ENCODE peak calls at places on chromosomes 1 and 21, in eight cellular contexts. One of them, this sample, is unnamed.

GRCh38 chr1:246246430-246246829 is 260.6 kb downstream of the SMYD3 start:
- DNase-seq in GM20000: no peak
- DNase-seq in prostate gland: no peak
- DNase-seq in mesothelial cell of epicardium: no peak
- DNase-seq in HFFc6: no peak
- DNase-seq in suprapubic skin: no peak
- DNase-seq in CD4-positive, alpha-beta T cell: no peak
- DNase-seq in fibroblast of mammary gland: no peak
- DNase-seq in this sample: no peak

GRCh38 chr1:905071-905749 is 18.5 kb upstream of the SAMD11 start:
- DNase-seq in GM20000: peak
- DNase-seq in fibroblast of mammary gland: no peak
- DNase-seq in CD4-positive, alpha-beta T cell: no peak
- DNase-seq in prostate gland: peak
- DNase-seq in HFFc6: no peak
- DNase-seq in mesothelial cell of epicardium: peak
- DNase-seq in suprapubic skin: peak
- DNase-seq in this sample: peak

GRCh38 chr1:54996359-54996868 is 2.3 kb upstream of the BSND start:
- DNase-seq in GM20000: peak
- DNase-seq in HFFc6: peak
- DNase-seq in mesothelial cell of epicardium: peak
- DNase-seq in fibroblast of mammary gland: peak
- DNase-seq in CD4-positive, alpha-beta T cell: peak
- DNase-seq in prostate gland: peak
- DNase-seq in suprapubic skin: peak
- DNase-seq in this sample: peak

GRCh38 chr1:182781849-182782586 is 7.6 kb upstream of the NPL start:
- DNase-seq in HFFc6: peak
- DNase-seq in prostate gland: peak
- DNase-seq in mesothelial cell of epicardium: peak
- DNase-seq in GM20000: peak
- DNase-seq in fibroblast of mammary gland: peak
- DNase-seq in CD4-positive, alpha-beta T cell: peak
- DNase-seq in suprapubic skin: peak
- DNase-seq in this sample: peak

GRCh38 chr1:37089750-37090149 is 55.4 kb upstream of the GRIK3 start:
- DNase-seq in fibroblast of mammary gland: no peak
- DNase-seq in GM20000: no peak
- DNase-seq in mesothelial cell of epicardium: no peak
- DNase-seq in HFFc6: no peak
- DNase-seq in CD4-positive, alpha-beta T cell: no peak
- DNase-seq in prostate gland: no peak
- DNase-seq in suprapubic skin: no peak
- DNase-seq in this sample: no peak

GRCh38 chr1:10901894-10902805 is 105.7 kb upstream of the CASZ1 start:
- DNase-seq in suprapubic skin: no peak
- DNase-seq in prostate gland: no peak
- DNase-seq in HFFc6: no peak
- DNase-seq in CD4-positive, alpha-beta T cell: no peak
- DNase-seq in fibroblast of mammary gland: no peak
- DNase-seq in GM20000: no peak
- DNase-seq in mesothelial cell of epicardium: no peak
- DNase-seq in this sample: no peak

GRCh38 chr1:8780405-8780804 is 37.0 kb downstream of the RERE start:
- DNase-seq in CD4-positive, alpha-beta T cell: no peak
- DNase-seq in fibroblast of mammary gland: no peak
- DNase-seq in HFFc6: no peak
- DNase-seq in GM20000: no peak
- DNase-seq in prostate gland: no peak
- DNase-seq in suprapubic skin: no peak
- DNase-seq in mesothelial cell of epicardium: no peak
- DNase-seq in this sample: no peak

GRCh38 chr1:63931468-63931867 is 157.7 kb downstream of the ROR1 start:
- DNase-seq in prostate gland: no peak
- DNase-seq in GM20000: no peak
- DNase-seq in CD4-positive, alpha-beta T cell: no peak
- DNase-seq in HFFc6: peak
- DNase-seq in fibroblast of mammary gland: peak
- DNase-seq in mesothelial cell of epicardium: no peak
- DNase-seq in suprapubic skin: no peak
- DNase-seq in this sample: no peak

GRCh38 chr1:178942285-178943218 is 71.7 kb upstream of the ANGPTL1 start:
- DNase-seq in HFFc6: no peak
- DNase-seq in fibroblast of mammary gland: peak
- DNase-seq in GM20000: no peak
- DNase-seq in prostate gland: no peak
- DNase-seq in CD4-positive, alpha-beta T cell: no peak
- DNase-seq in suprapubic skin: no peak
- DNase-seq in mesothelial cell of epicardium: no peak
- DNase-seq in this sample: no peak

GRCh38 chr1:69540052-69540451 is 27.7 kb upstream of the LRRC7 start:
- DNase-seq in prostate gland: no peak
- DNase-seq in HFFc6: no peak
- DNase-seq in fibroblast of mammary gland: no peak
- DNase-seq in CD4-positive, alpha-beta T cell: no peak
- DNase-seq in GM20000: no peak
- DNase-seq in mesothelial cell of epicardium: no peak
- DNase-seq in suprapubic skin: no peak
- DNase-seq in this sample: no peak

GRCh38 chr1:109788695-109789521 is 25.2 kb upstream of the EPS8L3 start:
- DNase-seq in mesothelial cell of epicardium: peak
- DNase-seq in fibroblast of mammary gland: no peak
- DNase-seq in suprapubic skin: peak
- DNase-seq in HFFc6: no peak
- DNase-seq in CD4-positive, alpha-beta T cell: no peak
- DNase-seq in GM20000: peak
- DNase-seq in prostate gland: no peak
- DNase-seq in this sample: no peak

GRCh38 chr1:116465845-116466685 is 93.0 kb downstream of the ATP1A1 start:
- DNase-seq in CD4-positive, alpha-beta T cell: no peak
- DNase-seq in GM20000: no peak
- DNase-seq in fibroblast of mammary gland: no peak
- DNase-seq in prostate gland: no peak
- DNase-seq in suprapubic skin: no peak
- DNase-seq in HFFc6: no peak
- DNase-seq in mesothelial cell of epicardium: no peak
- DNase-seq in this sample: no peak

GRCh38 chr1:22406722-22407495 is 44.7 kb upstream of the ZBTB40 start:
- DNase-seq in HFFc6: no peak
- DNase-seq in CD4-positive, alpha-beta T cell: no peak
- DNase-seq in prostate gland: no peak
- DNase-seq in GM20000: no peak
- DNase-seq in fibroblast of mammary gland: no peak
- DNase-seq in suprapubic skin: no peak
- DNase-seq in mesothelial cell of epicardium: no peak
- DNase-seq in this sample: no peak

GRCh38 chr1:108561145-108561458 is 1.2 kb downstream of the EEIG2 start:
- DNase-seq in mesothelial cell of epicardium: no peak
- DNase-seq in fibroblast of mammary gland: no peak
- DNase-seq in GM20000: no peak
- DNase-seq in suprapubic skin: no peak
- DNase-seq in prostate gland: no peak
- DNase-seq in HFFc6: no peak
- DNase-seq in CD4-positive, alpha-beta T cell: no peak
- DNase-seq in this sample: no peak

GRCh38 chr1:234779160-234779538 is 169.2 kb upstream of the IRF2BP2 start:
- DNase-seq in CD4-positive, alpha-beta T cell: no peak
- DNase-seq in HFFc6: no peak
- DNase-seq in mesothelial cell of epicardium: no peak
- DNase-seq in fibroblast of mammary gland: no peak
- DNase-seq in GM20000: peak
- DNase-seq in prostate gland: no peak
- DNase-seq in suprapubic skin: peak
- DNase-seq in this sample: no peak

GRCh38 chr1:90434460-90434859 is 282.6 kb downstream of the BARHL2 start:
- DNase-seq in mesothelial cell of epicardium: no peak
- DNase-seq in HFFc6: no peak
- DNase-seq in prostate gland: no peak
- DNase-seq in suprapubic skin: no peak
- DNase-seq in GM20000: no peak
- DNase-seq in CD4-positive, alpha-beta T cell: no peak
- DNase-seq in fibroblast of mammary gland: no peak
- DNase-seq in this sample: no peak

GRCh38 chr1:107252271-107252670 is 111.4 kb downstream of the NTNG1 start:
- DNase-seq in prostate gland: no peak
- DNase-seq in suprapubic skin: no peak
- DNase-seq in HFFc6: no peak
- DNase-seq in fibroblast of mammary gland: no peak
- DNase-seq in CD4-positive, alpha-beta T cell: no peak
- DNase-seq in mesothelial cell of epicardium: no peak
- DNase-seq in GM20000: no peak
- DNase-seq in this sample: no peak

GRCh38 chr1:5109652-5110051 is 455.2 kb downstream of the AJAP1 start:
- DNase-seq in mesothelial cell of epicardium: no peak
- DNase-seq in GM20000: no peak
- DNase-seq in CD4-positive, alpha-beta T cell: no peak
- DNase-seq in HFFc6: no peak
- DNase-seq in suprapubic skin: no peak
- DNase-seq in prostate gland: no peak
- DNase-seq in fibroblast of mammary gland: no peak
- DNase-seq in this sample: no peak

GRCh38 chr1:17002524-17002902 is 9.2 kb downstream of the ATP13A2 start:
- DNase-seq in suprapubic skin: no peak
- DNase-seq in fibroblast of mammary gland: no peak
- DNase-seq in GM20000: no peak
- DNase-seq in CD4-positive, alpha-beta T cell: no peak
- DNase-seq in HFFc6: no peak
- DNase-seq in mesothelial cell of epicardium: no peak
- DNase-seq in prostate gland: no peak
- DNase-seq in this sample: no peak

GRCh38 chr1:20731057-20731991 is 1.2 kb downstream of the SH2D5 start:
- DNase-seq in mesothelial cell of epicardium: no peak
- DNase-seq in CD4-positive, alpha-beta T cell: no peak
- DNase-seq in GM20000: peak
- DNase-seq in HFFc6: no peak
- DNase-seq in suprapubic skin: no peak
- DNase-seq in prostate gland: no peak
- DNase-seq in fibroblast of mammary gland: no peak
- DNase-seq in this sample: no peak

GRCh38 chr1:207002731-207003146 is 29.8 kb downstream of the C1orf116 start:
- DNase-seq in HFFc6: no peak
- DNase-seq in prostate gland: peak
- DNase-seq in suprapubic skin: no peak
- DNase-seq in CD4-positive, alpha-beta T cell: no peak
- DNase-seq in mesothelial cell of epicardium: no peak
- DNase-seq in GM20000: no peak
- DNase-seq in fibroblast of mammary gland: no peak
- DNase-seq in this sample: no peak

GRCh38 chr21:41255190-41255589 is 61.4 kb upstream of the FAM3B start:
- DNase-seq in fibroblast of mammary gland: no peak
- DNase-seq in suprapubic skin: no peak
- DNase-seq in GM20000: no peak
- DNase-seq in prostate gland: no peak
- DNase-seq in mesothelial cell of epicardium: no peak
- DNase-seq in CD4-positive, alpha-beta T cell: no peak
- DNase-seq in HFFc6: no peak
- DNase-seq in this sample: no peak

GRCh38 chr1:205275133-205275532 is 46.4 kb downstream of the NUAK2 start:
- DNase-seq in GM20000: no peak
- DNase-seq in HFFc6: no peak
- DNase-seq in mesothelial cell of epicardium: no peak
- DNase-seq in fibroblast of mammary gland: no peak
- DNase-seq in suprapubic skin: no peak
- DNase-seq in CD4-positive, alpha-beta T cell: no peak
- DNase-seq in prostate gland: peak
- DNase-seq in this sample: no peak

GRCh38 chr1:29239142-29239541 is 2.8 kb downstream of the PTPRU start:
- DNase-seq in mesothelial cell of epicardium: no peak
- DNase-seq in suprapubic skin: no peak
- DNase-seq in fibroblast of mammary gland: no peak
- DNase-seq in prostate gland: peak
- DNase-seq in CD4-positive, alpha-beta T cell: no peak
- DNase-seq in GM20000: no peak
- DNase-seq in HFFc6: no peak
- DNase-seq in this sample: peak

GRCh38 chr1:185694081-185694480 is 40.1 kb upstream of the HMCN1 start:
- DNase-seq in suprapubic skin: no peak
- DNase-seq in mesothelial cell of epicardium: no peak
- DNase-seq in prostate gland: no peak
- DNase-seq in HFFc6: no peak
- DNase-seq in CD4-positive, alpha-beta T cell: no peak
- DNase-seq in GM20000: peak
- DNase-seq in fibroblast of mammary gland: no peak
- DNase-seq in this sample: no peak

GRCh38 chr1:229258851-229259110 is 12.1 kb upstream of the RAB4A start:
- DNase-seq in HFFc6: no peak
- DNase-seq in mesothelial cell of epicardium: no peak
- DNase-seq in CD4-positive, alpha-beta T cell: no peak
- DNase-seq in prostate gland: no peak
- DNase-seq in suprapubic skin: no peak
- DNase-seq in fibroblast of mammary gland: peak
- DNase-seq in GM20000: no peak
- DNase-seq in this sample: no peak

GRCh38 chr1:36856126-36856525 is 178.2 kb downstream of the GRIK3 start:
- DNase-seq in HFFc6: no peak
- DNase-seq in GM20000: no peak
- DNase-seq in fibroblast of mammary gland: no peak
- DNase-seq in mesothelial cell of epicardium: no peak
- DNase-seq in CD4-positive, alpha-beta T cell: no peak
- DNase-seq in prostate gland: no peak
- DNase-seq in suprapubic skin: no peak
- DNase-seq in this sample: peak

GRCh38 chr1:87151500-87152421 is 176.9 kb upstream of the LMO4 start:
- DNase-seq in mesothelial cell of epicardium: no peak
- DNase-seq in suprapubic skin: peak
- DNase-seq in CD4-positive, alpha-beta T cell: no peak
- DNase-seq in HFFc6: no peak
- DNase-seq in fibroblast of mammary gland: peak
- DNase-seq in prostate gland: peak
- DNase-seq in GM20000: peak
- DNase-seq in this sample: peak
- TF ChIP-seq CTCF in mesothelial cell of epicardium: no peak
- TF ChIP-seq CTCF in suprapubic skin: no peak
- TF ChIP-seq CTCF in CD4-positive, alpha-beta T cell: no peak
- TF ChIP-seq CTCF in HFFc6: no peak
- TF ChIP-seq CTCF in fibroblast of mammary gland: peak
- TF ChIP-seq CTCF in prostate gland: peak
- TF ChIP-seq CTCF in GM20000: peak
- TF ChIP-seq CTCF in this sample: peak

GRCh38 chr21:27802816-27803475 is 836.1 kb upstream of the ADAMTS5 start:
- DNase-seq in HFFc6: peak
- DNase-seq in GM20000: peak
- DNase-seq in prostate gland: peak
- DNase-seq in mesothelial cell of epicardium: no peak
- DNase-seq in CD4-positive, alpha-beta T cell: no peak
- DNase-seq in suprapubic skin: no peak
- DNase-seq in fibroblast of mammary gland: peak
- DNase-seq in this sample: peak
- TF ChIP-seq CTCF in HFFc6: peak
- TF ChIP-seq CTCF in GM20000: peak
- TF ChIP-seq CTCF in prostate gland: peak
- TF ChIP-seq CTCF in mesothelial cell of epicardium: no peak
- TF ChIP-seq CTCF in CD4-positive, alpha-beta T cell: no peak
- TF ChIP-seq CTCF in suprapubic skin: no peak
- TF ChIP-seq CTCF in fibroblast of mammary gland: peak
- TF ChIP-seq CTCF in this sample: peak

GRCh38 chr1:31861346-31861745 is 45.5 kb upstream of the SPOCD1 start:
- DNase-seq in HFFc6: no peak
- DNase-seq in CD4-positive, alpha-beta T cell: no peak
- DNase-seq in mesothelial cell of epicardium: no peak
- DNase-seq in fibroblast of mammary gland: no peak
- DNase-seq in GM20000: peak
- DNase-seq in suprapubic skin: no peak
- DNase-seq in prostate gland: no peak
- DNase-seq in this sample: no peak
- TF ChIP-seq CTCF in HFFc6: no peak
- TF ChIP-seq CTCF in CD4-positive, alpha-beta T cell: no peak
- TF ChIP-seq CTCF in mesothelial cell of epicardium: no peak
- TF ChIP-seq CTCF in fibroblast of mammary gland: no peak
- TF ChIP-seq CTCF in GM20000: peak
- TF ChIP-seq CTCF in suprapubic skin: no peak
- TF ChIP-seq CTCF in prostate gland: no peak
- TF ChIP-seq CTCF in this sample: no peak

GRCh38 chr1:160519542-160520435 is 3.3 kb downstream of the SLAMF6 start:
- DNase-seq in fibroblast of mammary gland: no peak
- DNase-seq in prostate gland: no peak
- DNase-seq in CD4-positive, alpha-beta T cell: no peak
- DNase-seq in suprapubic skin: no peak
- DNase-seq in HFFc6: no peak
- DNase-seq in GM20000: peak
- DNase-seq in mesothelial cell of epicardium: no peak
- DNase-seq in this sample: no peak
- TF ChIP-seq CTCF in fibroblast of mammary gland: no peak
- TF ChIP-seq CTCF in prostate gland: no peak
- TF ChIP-seq CTCF in CD4-positive, alpha-beta T cell: peak
- TF ChIP-seq CTCF in suprapubic skin: no peak
- TF ChIP-seq CTCF in HFFc6: no peak
- TF ChIP-seq CTCF in GM20000: no peak
- TF ChIP-seq CTCF in mesothelial cell of epicardium: peak
- TF ChIP-seq CTCF in this sample: no peak